ENCODE peak calls at places on chromosomes 6 and 20, in nine cellular contexts. U, L, W, E, Q, X, N, F and H are unnamed samples.

GRCh38 chr6:137363805-137364138 is 130.4 kb downstream of the OLIG3 start:
- DNase-seq in U (no peak), L (no peak), W (no peak), E (no peak), Q (no peak), X (peak), N (no peak), F (no peak), H (no peak)

GRCh38 chr20:8260837-8261241 is 128.8 kb downstream of the PLCB1 start:
- DNase-seq in U (no peak), L (no peak), W (no peak), E (no peak), Q (no peak), X (no peak), N (no peak), F (no peak), H (no peak)

GRCh38 chr6:138289739-138290138 is 71.4 kb upstream of the PBOV1 start:
- DNase-seq in U (no peak), L (no peak), W (no peak), E (no peak), Q (no peak), X (peak), N (no peak), F (no peak), H (no peak)

GRCh38 chr20:45963059-45964011 is 8.7 kb downstream of the ZNF335 start:
- DNase-seq in U (peak), L (peak), W (no peak), E (peak), Q (no peak), X (peak), N (peak), F (no peak), H (no peak)

GRCh38 chr6:28683945-28684538 is 158.4 kb downstream of the GPX5 start:
- DNase-seq in U (peak), L (no peak), W (no peak), E (no peak), Q (no peak), X (peak), N (no peak), F (no peak), H (peak)

GRCh38 chr6:88263591-88263990 is 97.4 kb upstream of the CNR1 start:
- DNase-seq in U (peak), L (no peak), W (no peak), E (no peak), Q (no peak), X (no peak), N (no peak), F (no peak), H (no peak)

GRCh38 chr6:19424853-19425252 is 412.3 kb upstream of the ID4 start:
- DNase-seq in U (no peak), L (no peak), W (no peak), E (no peak), Q (no peak), X (no peak), N (no peak), F (no peak), H (no peak)

GRCh38 chr6:120764312-120764711 is 570.0 kb downstream of the TBC1D32 start:
- DNase-seq in U (no peak), L (no peak), W (no peak), E (no peak), Q (no peak), X (no peak), N (no peak), F (no peak), H (no peak)

GRCh38 chr6:34152806-34153565 is 7.1 kb upstream of the GRM4 start:
- DNase-seq in U (no peak), L (peak), W (no peak), E (no peak), Q (no peak), X (no peak), N (peak), F (peak), H (no peak)

GRCh38 chr6:14231071-14231483 is 113.5 kb downstream of the CD83 start:
- DNase-seq in U (no peak), L (peak), W (no peak), E (no peak), Q (peak), X (no peak), N (peak), F (no peak), H (no peak)

GRCh38 chr6:160040527-160041264 is 71.8 kb downstream of the IGF2R start:
- DNase-seq in U (no peak), L (no peak), W (no peak), E (no peak), Q (no peak), X (no peak), N (no peak), F (no peak), H (no peak)

GRCh38 chr6:22068561-22069346 is 228.1 kb downstream of the PRL start:
- DNase-seq in U (no peak), L (no peak), W (no peak), E (no peak), Q (no peak), X (no peak), N (no peak), F (no peak), H (no peak)

GRCh38 chr6:170584954-170585498 is 589 bp upstream of the PDCD2 start:
- DNase-seq in U (no peak), L (no peak), W (no peak), E (no peak), Q (peak), X (no peak), N (no peak), F (no peak), H (no peak)

GRCh38 chr6:38985839-38986238 is 62.7 kb upstream of the GLP1R start:
- DNase-seq in U (no peak), L (no peak), W (no peak), E (no peak), Q (no peak), X (no peak), N (no peak), F (no peak), H (no peak)

GRCh38 chr6:445571-446417 is 54.2 kb downstream of the IRF4 start:
- DNase-seq in U (no peak), L (no peak), W (no peak), E (no peak), Q (no peak), X (no peak), N (no peak), F (peak), H (no peak)

GRCh38 chr6:5968817-5969726 is 37.7 kb downstream of the NRN1 start:
- DNase-seq in U (peak), L (peak), W (no peak), E (peak), Q (peak), X (peak), N (peak), F (no peak), H (no peak)

GRCh38 chr20:1196634-1197033 is 6.6 kb upstream of the C20orf202 start:
- DNase-seq in U (no peak), L (no peak), W (no peak), E (no peak), Q (no peak), X (no peak), N (no peak), F (no peak), H (no peak)

GRCh38 chr20:63471002-63471718 is 1.3 kb downstream of the KCNQ2 start:
- DNase-seq in U (no peak), L (no peak), W (no peak), E (no peak), Q (no peak), X (no peak), N (no peak), F (no peak), H (no peak)

GRCh38 chr6:75524322-75524972 is 30.8 kb upstream of the FILIP1 start:
- DNase-seq in U (peak), L (no peak), W (peak), E (no peak), Q (peak), X (peak), N (no peak), F (no peak), H (peak)

GRCh38 chr6:41360314-41360685 is 24.9 kb downstream of the NCR2 start:
- DNase-seq in U (no peak), L (no peak), W (no peak), E (no peak), Q (no peak), X (no peak), N (no peak), F (no peak), H (no peak)

GRCh38 chr20:688809-689208 is 13.2 kb upstream of the SCRT2 start:
- DNase-seq in U (no peak), L (no peak), W (no peak), E (no peak), Q (no peak), X (peak), N (no peak), F (no peak), H (no peak)

GRCh38 chr6:133937909-133938308 is 15.1 kb upstream of the TBPL1 start:
- DNase-seq in U (no peak), L (no peak), W (no peak), E (no peak), Q (no peak), X (no peak), N (no peak), F (no peak), H (no peak)

GRCh38 chr6:68343901-68344300 is 291.2 kb upstream of the ADGRB3 start:
- DNase-seq in U (peak), L (no peak), W (no peak), E (no peak), Q (no peak), X (peak), N (no peak), F (no peak), H (no peak)

GRCh38 chr6:104682722-104683643 is 176.7 kb downstream of the HACE1 start:
- DNase-seq in U (peak), L (peak), W (no peak), E (no peak), Q (peak), X (peak), N (no peak), F (no peak), H (no peak)

GRCh38 chr6:27873101-27874030 is 38.8 kb downstream of the OR2B2 start:
- DNase-seq in U (peak), L (peak), W (peak), E (no peak), Q (peak), X (peak), N (peak), F (no peak), H (no peak)

GRCh38 chr20:49276201-49276894 is 1.5 kb downstream of the ZNFX1 start:
- DNase-seq in U (peak), L (no peak), W (no peak), E (no peak), Q (peak), X (peak), N (no peak), F (no peak), H (no peak)

GRCh38 chr6:53026526-53026925 is 31.4 kb upstream of the GSTA4 start:
- DNase-seq in U (no peak), L (no peak), W (no peak), E (no peak), Q (no peak), X (no peak), N (no peak), F (no peak), H (no peak)

GRCh38 chr6:57262491-57262890 is 40.4 kb upstream of the RAB23 start:
- DNase-seq in U (peak), L (no peak), W (no peak), E (peak), Q (no peak), X (peak), N (no peak), F (peak), H (no peak)

GRCh38 chr6:105995403-105995699 is 90.8 kb upstream of the PRDM1 start:
- DNase-seq in U (no peak), L (no peak), W (no peak), E (no peak), Q (no peak), X (no peak), N (no peak), F (no peak), H (no peak)

GRCh38 chr6:129280719-129281118 is 397.8 kb downstream of the LAMA2 start:
- DNase-seq in U (no peak), L (no peak), W (no peak), E (no peak), Q (no peak), X (no peak), N (no peak), F (no peak), H (no peak)

GRCh38 chr6:107488875-107489635 is 862 bp upstream of the SOBP start:
- DNase-seq in U (peak), L (peak), W (no peak), E (peak), Q (peak), X (no peak), N (peak), F (peak), H (no peak)

GRCh38 chr6:107490568-107491058 is 696 bp downstream of the SOBP start:
- DNase-seq in U (no peak), L (no peak), W (no peak), E (peak), Q (no peak), X (no peak), N (no peak), F (no peak), H (no peak)

GRCh38 chr6:107488174-107488874 is 1.6 kb upstream of the SOBP start:
- DNase-seq in U (no peak), L (no peak), W (no peak), E (peak), Q (no peak), X (no peak), N (no peak), F (no peak), H (no peak)

GRCh38 chr6:107491059-107491609 is 1.2 kb downstream of the SOBP start:
- DNase-seq in U (peak), L (peak), W (no peak), E (peak), Q (peak), X (no peak), N (peak), F (peak), H (no peak)

DNA sequence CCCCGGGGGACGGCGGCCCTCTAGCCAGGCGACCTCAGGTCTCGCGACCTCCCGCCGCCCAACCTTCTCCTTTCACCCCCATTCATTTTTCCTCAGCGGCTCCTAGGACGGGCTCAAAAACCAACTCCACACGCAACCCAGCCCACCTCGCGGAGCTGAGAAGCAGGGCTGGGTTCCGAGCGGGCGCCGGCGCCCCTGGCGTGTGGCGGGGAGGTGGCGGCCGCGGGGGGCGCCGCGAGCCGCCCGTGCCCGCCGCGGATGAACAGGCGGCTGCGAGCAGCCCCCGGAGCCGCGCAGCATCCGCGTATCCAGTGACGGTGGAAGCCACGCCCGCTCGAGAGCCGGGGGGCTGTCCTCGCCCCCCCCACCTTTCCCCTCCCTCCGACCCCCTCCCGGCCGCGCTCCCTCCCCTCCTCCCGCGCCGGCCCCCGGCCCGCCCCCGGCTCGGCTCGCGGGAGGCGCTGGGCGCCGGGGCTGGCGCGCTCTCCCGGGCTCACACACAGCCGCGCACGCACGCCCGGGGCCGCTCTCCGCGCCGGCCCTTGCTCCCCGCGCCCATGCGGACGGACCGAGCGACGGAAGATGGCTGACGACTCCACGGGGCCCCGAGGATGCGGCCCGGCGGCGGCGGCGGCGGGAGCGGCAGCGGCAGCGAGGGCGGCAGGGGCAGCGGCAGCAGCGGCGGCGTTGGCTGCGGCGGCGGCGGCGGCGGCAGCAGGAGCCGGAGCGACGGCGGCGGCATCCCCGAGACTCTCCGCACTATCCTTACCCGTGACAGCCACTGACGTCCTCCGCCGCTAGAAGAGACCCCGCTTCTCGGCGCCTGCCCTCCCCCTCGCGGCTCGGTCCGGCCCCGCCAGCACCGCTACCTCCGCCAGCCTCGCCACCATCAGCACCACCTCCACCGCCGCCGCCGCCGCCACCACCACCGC is at the start of gene SOBP:
- DNase-seq in U (peak), L (peak), W (no peak), E (peak), Q (peak), X (no peak), N (peak), F (peak), H (no peak)
- TF ChIP-seq CTCF in U (no peak), L (no peak), W (no peak), E (no peak), Q (no peak), X (no peak), N (no peak), F (no peak), H (no peak)

DNA sequence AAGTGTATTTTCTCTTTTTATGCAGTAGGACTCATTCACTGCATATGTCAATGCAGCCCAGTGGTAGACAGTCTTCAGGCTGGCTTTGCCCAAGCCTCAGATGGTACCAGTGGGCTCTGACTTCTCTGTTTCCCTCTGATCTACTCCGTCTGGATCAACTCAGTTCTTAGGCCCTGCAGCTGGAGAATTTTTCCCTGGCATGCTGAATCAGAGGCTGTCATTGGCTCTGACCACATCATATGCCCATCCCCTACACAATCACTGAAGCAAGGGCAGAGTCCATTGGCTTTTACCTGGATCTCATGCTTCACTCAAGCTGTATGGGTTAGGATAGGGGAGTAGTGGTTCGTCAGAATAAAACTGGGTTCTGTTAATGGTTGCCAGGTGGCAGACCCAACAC is 57.8 kb downstream of the KIZ start:
- DNase-seq in U (no peak), L (no peak), W (no peak), E (no peak), Q (no peak), X (peak), N (no peak), F (no peak), H (no peak)
- H3K4me3 ChIP-seq in U (no peak), L (no peak), W (no peak), E (no peak), Q (no peak), X (no peak), N (no peak), F (no peak), H (no peak)

GRCh38 chr6:101226677-101227135 is 166.8 kb upstream of the GRIK2 start:
- DNase-seq in U (peak), L (no peak), W (peak), E (no peak), Q (no peak), X (peak), N (no peak), F (no peak), H (no peak)
- TF ChIP-seq CTCF in U (peak), L (no peak), W (peak), E (no peak), Q (no peak), X (no peak), N (no peak), F (no peak), H (no peak)

GRCh38 chr6:143457563-143458359 is 7.2 kb downstream of the PEX3 start:
- DNase-seq in U (peak), L (no peak), W (no peak), E (no peak), Q (no peak), X (peak), N (no peak), F (no peak), H (no peak)
- H3K4me3 ChIP-seq in U (no peak), L (no peak), W (no peak), E (no peak), Q (no peak), X (no peak), N (no peak), F (no peak), H (no peak)

DNA sequence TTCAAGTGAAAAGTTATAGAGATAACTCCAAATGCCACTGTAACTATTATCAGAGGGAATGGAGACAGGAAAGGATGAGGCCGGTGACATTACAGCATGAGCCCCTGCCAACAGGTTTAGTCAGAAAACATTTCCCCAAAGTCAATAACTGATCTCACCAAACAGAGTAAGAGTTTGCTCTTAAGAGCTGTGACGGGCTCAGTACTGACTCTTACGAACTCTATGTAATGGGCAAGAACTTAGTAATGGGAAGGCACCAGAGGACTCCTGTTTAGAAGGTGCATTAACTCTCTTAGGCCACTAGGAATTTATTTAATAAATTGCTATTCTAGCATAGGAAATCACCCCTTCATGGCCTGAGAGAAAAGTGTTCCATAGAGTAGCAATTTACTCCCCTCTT is 76.8 kb downstream of the SAMD5 start:
- DNase-seq in U (no peak), L (no peak), W (no peak), E (no peak), Q (no peak), X (no peak), N (no peak), F (no peak), H (no peak)
- TF ChIP-seq CTCF in U (no peak), L (no peak), W (no peak), E (no peak), Q (no peak), X (no peak), N (no peak), F (no peak), H (no peak)

GRCh38 chr20:32761417-32761830 is 761 bp upstream of the DNMT3B start:
- DNase-seq in U (no peak), L (no peak), W (no peak), E (no peak), Q (no peak), X (no peak), N (no peak), F (no peak), H (no peak)
- H3K4me3 ChIP-seq in U (peak), L (peak), W (peak), E (peak), Q (no peak), X (no peak), N (peak), F (peak), H (peak)

DNA sequence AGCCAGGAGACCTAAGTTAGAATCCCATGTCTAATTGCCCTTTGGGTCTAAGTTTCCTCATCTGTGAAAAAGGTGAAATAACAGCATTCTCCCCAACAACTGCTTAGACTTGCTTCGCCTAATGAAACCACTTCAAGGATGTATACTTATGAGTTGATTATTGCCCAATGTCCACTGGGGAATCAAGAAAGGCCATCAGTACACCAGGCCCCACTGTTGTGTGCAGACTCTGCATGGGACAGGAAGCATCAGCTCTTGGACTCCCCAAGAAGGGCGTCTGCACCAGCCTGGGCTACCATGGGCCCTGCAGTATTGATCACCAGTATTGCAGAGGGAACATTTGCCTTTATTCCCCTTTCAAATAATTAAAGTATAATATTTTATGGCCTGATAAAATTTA is 189.6 kb downstream of the MAFB start:
- DNase-seq in U (no peak), L (no peak), W (no peak), E (no peak), Q (no peak), X (no peak), N (no peak), F (no peak), H (no peak)
- TF ChIP-seq CTCF in U (no peak), L (no peak), W (no peak), E (no peak), Q (no peak), X (no peak), N (no peak), F (no peak), H (no peak)

GRCh38 chr6:99868074-99868702 is 125.8 kb downstream of the MCHR2 start:
- DNase-seq in U (peak), L (peak), W (peak), E (peak), Q (peak), X (peak), N (peak), F (no peak), H (peak)
- H3K4me3 ChIP-seq in U (no peak), L (no peak), W (no peak), E (no peak), Q (no peak), X (peak), N (no peak), F (peak), H (no peak)